ENCODE peak calls at places on chromosome 13, in seven cellular contexts. J is neuronal stem cell, D is IMR-90, O is trophoblast cell, C is mesendoderm, W is H9, L is H1. I is an unnamed sample.

GRCh38 chr13:56198350-56198749 is 942.4 kb upstream of the PRR20A start:
- DNase-seq in J (no peak), D (no peak), O (no peak), C (no peak), W (no peak), L (no peak), I (no peak)

GRCh38 chr13:37656247-37656940 is 57.8 kb upstream of the POSTN start:
- DNase-seq in J (no peak), D (peak), O (peak), C (peak), W (no peak), L (no peak), I (peak)

GRCh38 chr13:53151692-53152421 is 123.2 kb downstream of the OLFM4 start:
- DNase-seq in J (peak), D (peak), O (peak), C (peak), W (peak), L (peak), I (peak)

GRCh38 chr13:21478881-21479808 is 20.0 kb upstream of the ZDHHC20 start:
- DNase-seq in J (peak), D (peak), O (peak), C (peak), W (no peak), L (no peak), I (peak)

GRCh38 chr13:60788156-60788829 is 391.3 kb downstream of the TDRD3 start:
- DNase-seq in J (no peak), D (no peak), O (no peak), C (peak), W (no peak), L (no peak), I (peak)

GRCh38 chr13:42367836-42368235 is 95.9 kb downstream of the AKAP11 start:
- DNase-seq in J (no peak), D (no peak), O (no peak), C (no peak), W (no peak), L (no peak), I (peak)

GRCh38 chr13:35190241-35190640 is 248.2 kb downstream of the NBEA start:
- DNase-seq in J (no peak), D (no peak), O (no peak), C (no peak), W (no peak), L (no peak), I (no peak)

GRCh38 chr13:47555235-47555634 is 445.8 kb downstream of the SUCLA2 start:
- DNase-seq in J (no peak), D (peak), O (no peak), C (no peak), W (no peak), L (no peak), I (peak)

GRCh38 chr13:33615436-33615835 is 202.5 kb upstream of the RFC3 start:
- DNase-seq in J (no peak), D (no peak), O (no peak), C (no peak), W (no peak), L (no peak), I (no peak)

GRCh38 chr13:26806891-26807290 is 46.3 kb upstream of the GPR12 start:
- DNase-seq in J (no peak), D (no peak), O (no peak), C (no peak), W (no peak), L (no peak), I (no peak)

GRCh38 chr13:56338421-56338820 is 802.3 kb upstream of the PRR20A start:
- DNase-seq in J (no peak), D (no peak), O (no peak), C (peak), W (no peak), L (no peak), I (no peak)

GRCh38 chr13:97977376-97977705 is 23.9 kb downstream of the IPO5 start:
- DNase-seq in J (no peak), D (no peak), O (no peak), C (no peak), W (no peak), L (no peak), I (peak)

GRCh38 chr13:18952225-18953016 is 229.2 kb downstream of the TUBA3C start:
- DNase-seq in J (no peak), D (no peak), O (no peak), C (no peak), W (no peak), L (no peak), I (no peak)

GRCh38 chr13:99041788-99042187 is 63.9 kb upstream of the DOCK9 start:
- DNase-seq in J (no peak), D (no peak), O (no peak), C (no peak), W (no peak), L (no peak), I (no peak)

GRCh38 chr13:108929532-108929931 is 300.1 kb downstream of the MYO16 start:
- DNase-seq in J (no peak), D (no peak), O (no peak), C (no peak), W (no peak), L (no peak), I (no peak)

GRCh38 chr13:25687622-25688225 is 315.9 kb downstream of the ATP8A2 start:
- DNase-seq in J (no peak), D (no peak), O (no peak), C (no peak), W (no peak), L (no peak), I (no peak)

GRCh38 chr13:66137384-66137783 is 1092.8 kb downstream of the PCDH9 start:
- DNase-seq in J (no peak), D (no peak), O (no peak), C (no peak), W (no peak), L (no peak), I (no peak)

GRCh38 chr13:21420706-21421105 is 38.4 kb downstream of the ZDHHC20 start:
- DNase-seq in J (no peak), D (peak), O (no peak), C (no peak), W (no peak), L (no peak), I (peak)

GRCh38 chr13:79128158-79128557 is 277.9 kb downstream of the RBM26 start:
- DNase-seq in J (no peak), D (peak), O (no peak), C (no peak), W (no peak), L (no peak), I (peak)

GRCh38 chr13:40665754-40666057 is 735 bp downstream of the FOXO1 start:
- DNase-seq in J (no peak), D (no peak), O (no peak), C (peak), W (no peak), L (no peak), I (no peak)

GRCh38 chr13:78238911-78239310 is 320.3 kb upstream of the EDNRB start:
- DNase-seq in J (no peak), D (no peak), O (no peak), C (no peak), W (no peak), L (no peak), I (no peak)

GRCh38 chr13:108195146-108195545 is 20.2 kb downstream of the LIG4 start:
- DNase-seq in J (no peak), D (peak), O (no peak), C (no peak), W (no peak), L (no peak), I (peak)

GRCh38 chr13:68323106-68323505 is 1093.0 kb upstream of the PCDH9 start:
- DNase-seq in J (no peak), D (no peak), O (no peak), C (no peak), W (no peak), L (no peak), I (no peak)

GRCh38 chr13:98133949-98134348 is 8.9 kb upstream of the FARP1 start:
- DNase-seq in J (no peak), D (no peak), O (no peak), C (no peak), W (no peak), L (no peak), I (no peak)

GRCh38 chr13:99275093-99275469 is 16.9 kb upstream of the GPR18 start:
- DNase-seq in J (no peak), D (peak), O (no peak), C (no peak), W (no peak), L (no peak), I (peak)

GRCh38 chr13:80931766-80932165 is 590.8 kb upstream of the SPRY2 start:
- DNase-seq in J (no peak), D (no peak), O (no peak), C (no peak), W (no peak), L (no peak), I (peak)

GRCh38 chr13:39571502-39572092 is 31.4 kb downstream of the LHFPL6 start:
- DNase-seq in J (no peak), D (no peak), O (no peak), C (no peak), W (no peak), L (no peak), I (no peak)

GRCh38 chr13:25375727-25376358 is 4.1 kb downstream of the ATP8A2 start:
- DNase-seq in J (peak), D (peak), O (peak), C (peak), W (peak), L (peak), I (peak)

GRCh38 chr13:78060966-78061365 is 142.3 kb upstream of the EDNRB start:
- DNase-seq in J (no peak), D (no peak), O (peak), C (peak), W (peak), L (no peak), I (no peak)

GRCh38 chr13:45393941-45394570 is 24.1 kb downstream of the SLC25A30 start:
- DNase-seq in J (peak), D (peak), O (peak), C (peak), W (peak), L (peak), I (peak)

GRCh38 chr13:73268306-73268705 is 209.5 kb downstream of the KLF5 start:
- DNase-seq in J (no peak), D (peak), O (no peak), C (no peak), W (no peak), L (no peak), I (peak)

GRCh38 chr13:41791056-41791455 is 169.9 kb downstream of the VWA8 start:
- DNase-seq in J (no peak), D (peak), O (no peak), C (no peak), W (no peak), L (no peak), I (no peak)

GRCh38 chr13:32017449-32017848 is 14.1 kb upstream of the FRY start:
- DNase-seq in J (no peak), D (no peak), O (no peak), C (no peak), W (no peak), L (no peak), I (no peak)

GRCh38 chr13:55263045-55263444 is 1877.7 kb upstream of the PRR20A start:
- DNase-seq in J (no peak), D (no peak), O (no peak), C (no peak), W (no peak), L (no peak), I (no peak)

GRCh38 chr13:27663947-27664346 is 42.3 kb downstream of the POLR1D start:
- DNase-seq in J (no peak), D (no peak), O (peak), C (peak), W (peak), L (no peak), I (no peak)

GRCh38 chr13:65936249-65936648 is 1293.9 kb downstream of the PCDH9 start:
- DNase-seq in J (no peak), D (no peak), O (no peak), C (no peak), W (no peak), L (no peak), I (no peak)

DNA sequence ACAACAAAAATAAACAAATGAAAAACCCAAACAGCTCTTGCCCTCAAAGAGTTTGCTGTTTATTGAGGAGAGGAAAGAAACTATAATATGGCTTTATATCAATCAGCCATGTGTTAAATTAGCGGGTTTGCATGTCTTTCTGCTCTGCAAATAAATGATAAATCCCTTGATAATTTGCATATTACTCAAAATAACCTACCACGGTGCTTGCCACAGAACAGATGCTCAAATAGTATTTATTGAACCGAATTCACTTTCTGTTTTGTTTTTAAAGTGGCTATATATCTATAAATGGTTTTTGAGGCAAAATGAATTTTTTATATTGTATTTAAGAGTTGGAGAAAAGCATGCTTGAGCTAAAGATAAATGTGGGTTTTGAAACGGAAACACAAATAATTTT is 428.1 kb downstream of the ITGBL1 start:
- DNase-seq in J (no peak), D (no peak), O (no peak), C (no peak), W (no peak), L (no peak), I (no peak)
- H3K27ac ChIP-seq in J (no peak), D (no peak), O (no peak), C (no peak), W (no peak), L (no peak), I (no peak)

GRCh38 chr13:110405597-110406450 is 98.7 kb downstream of the COL4A2 start:
- DNase-seq in J (no peak), D (peak), O (peak), C (no peak), W (no peak), L (no peak), I (peak)
- H3K23ac ChIP-seq in J (no peak), D (peak), O (no peak), C (no peak), W (no peak), L (no peak), I (no peak)

GRCh38 chr13:113789167-113789566 is 30.1 kb downstream of the TMEM255B start:
- DNase-seq in J (no peak), D (no peak), O (no peak), C (no peak), W (no peak), L (no peak), I (no peak)

GRCh38 chr13:113786262-113786841 is 27.3 kb downstream of the TMEM255B start:
- DNase-seq in J (no peak), D (peak), O (no peak), C (no peak), W (no peak), L (no peak), I (peak)

GRCh38 chr13:113791226-113791625 is 32.2 kb downstream of the TMEM255B start:
- DNase-seq in J (no peak), D (no peak), O (no peak), C (no peak), W (no peak), L (no peak), I (no peak)

GRCh38 chr13:113787694-113788093 is 28.7 kb downstream of the TMEM255B start:
- DNase-seq in J (no peak), D (no peak), O (no peak), C (no peak), W (no peak), L (no peak), I (no peak)

DNA sequence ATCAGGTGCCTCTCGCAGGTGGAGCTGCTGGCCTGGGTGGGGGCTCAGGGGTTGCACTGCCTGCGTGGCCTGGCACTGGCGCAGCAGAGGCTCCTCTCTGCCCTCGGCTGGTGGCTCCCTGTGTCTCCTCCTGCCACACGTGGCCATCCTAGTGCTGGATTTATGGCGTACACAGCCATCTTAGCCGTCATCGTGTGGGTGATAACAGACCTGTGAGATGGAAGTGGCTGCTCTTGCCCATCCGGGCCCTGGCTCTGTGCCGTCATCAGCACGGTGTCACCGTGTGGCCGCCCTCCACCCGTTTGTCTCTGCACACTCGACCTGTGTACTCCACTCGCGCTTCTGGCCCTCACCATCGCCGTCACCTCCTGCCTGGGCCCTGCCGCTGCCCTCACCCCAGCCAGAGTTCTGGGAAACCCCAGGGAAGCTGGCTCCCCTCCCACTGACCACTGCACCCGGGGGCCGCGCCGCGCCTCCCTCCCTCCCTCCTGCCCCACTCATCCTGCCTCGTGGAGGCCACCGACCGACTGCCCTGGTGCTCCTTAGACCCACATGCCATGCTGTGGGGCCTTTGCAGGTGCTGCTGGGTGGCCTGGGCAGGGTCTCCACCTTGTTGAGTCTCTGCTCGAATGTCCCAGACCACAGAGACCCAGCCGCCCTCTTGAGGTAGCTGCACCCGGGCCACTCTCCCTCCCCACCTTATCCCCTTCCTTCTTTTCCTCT is 29.5 kb downstream of the TMEM255B start:
- DNase-seq in J (no peak), D (no peak), O (no peak), C (no peak), W (no peak), L (no peak), I (no peak)
- H2BK120ac ChIP-seq in J (no peak), D (no peak), O (no peak), C (no peak), W (no peak), L (no peak), I (no peak)

DNA sequence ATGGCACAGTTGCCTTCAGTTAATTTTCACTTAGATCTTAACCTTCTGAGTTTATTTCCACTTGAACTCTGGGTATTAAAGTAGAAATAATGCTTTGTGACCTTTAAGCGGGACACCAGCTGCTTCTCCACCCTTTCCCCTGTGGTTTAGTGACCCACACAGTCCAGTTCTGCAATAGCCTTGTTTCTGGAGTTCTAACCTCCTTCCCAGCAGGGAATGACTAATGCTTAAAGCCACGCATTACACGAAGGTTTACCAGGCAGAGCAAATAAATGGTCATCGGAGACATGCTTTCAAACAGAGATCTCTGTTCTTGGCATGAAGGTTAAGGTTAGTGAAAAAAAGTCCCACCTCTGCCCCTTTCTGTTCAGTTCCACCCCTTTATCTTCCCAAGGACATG is 25.3 kb upstream of the MEDAG start:
- DNase-seq in J (no peak), D (peak), O (no peak), C (no peak), W (no peak), L (no peak), I (peak)
- H3K27ac ChIP-seq in J (no peak), D (peak), O (no peak), C (no peak), W (no peak), L (no peak), I (peak)

GRCh38 chr13:43760257-43760656 is 26.5 kb downstream of the ENOX1 start:
- DNase-seq in J (no peak), D (no peak), O (no peak), C (no peak), W (no peak), L (no peak), I (no peak)
- H3K23ac ChIP-seq in J (no peak), D (no peak), O (peak), C (no peak), W (no peak), L (no peak), I (no peak)

DNA sequence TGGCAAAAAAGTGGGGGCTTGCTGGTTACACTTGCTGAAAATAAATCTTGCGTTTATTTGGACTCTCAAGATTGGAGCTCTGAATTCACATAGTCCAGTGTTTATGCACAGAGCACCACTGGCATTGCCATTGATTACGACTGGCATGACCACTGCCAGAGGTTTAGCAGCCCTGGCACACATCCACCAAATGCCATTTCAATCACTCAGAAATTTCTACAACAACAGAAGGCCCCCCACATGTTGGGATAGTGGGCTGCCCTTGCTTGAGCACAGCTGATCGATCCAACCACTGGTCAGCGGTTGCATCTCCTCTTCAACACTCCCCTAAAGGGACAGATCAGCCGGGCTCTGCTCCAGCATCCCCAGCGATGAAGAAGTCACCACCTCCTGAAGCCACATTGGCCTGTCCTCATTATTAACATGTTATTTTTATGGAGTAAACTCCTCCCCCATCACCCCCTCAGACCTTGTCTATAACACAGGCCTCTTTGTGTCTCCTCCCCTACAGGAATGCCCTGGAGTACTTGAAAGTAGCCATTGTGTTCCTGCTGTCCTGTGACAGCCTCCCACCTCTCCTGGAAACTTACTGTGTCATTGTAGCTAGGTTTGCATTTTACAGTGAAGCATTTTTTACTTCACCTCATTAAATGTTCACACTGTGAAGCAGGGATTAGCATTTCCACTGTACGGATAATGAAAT is 51.3 kb downstream of the CDADC1 start:
- DNase-seq in J (no peak), D (no peak), O (no peak), C (peak), W (no peak), L (peak), I (no peak)
- H2BK120ac ChIP-seq in J (no peak), D (no peak), O (no peak), C (no peak), W (no peak), L (no peak), I (no peak)

GRCh38 chr13:59392328-59392727 is 771.4 kb downstream of the DIAPH3 start:
- DNase-seq in J (no peak), D (no peak), O (no peak), C (no peak), W (no peak), L (no peak), I (no peak)

GRCh38 chr13:59394526-59394925 is 769.2 kb downstream of the DIAPH3 start:
- DNase-seq in J (no peak), D (no peak), O (no peak), C (no peak), W (no peak), L (no peak), I (no peak)

DNA sequence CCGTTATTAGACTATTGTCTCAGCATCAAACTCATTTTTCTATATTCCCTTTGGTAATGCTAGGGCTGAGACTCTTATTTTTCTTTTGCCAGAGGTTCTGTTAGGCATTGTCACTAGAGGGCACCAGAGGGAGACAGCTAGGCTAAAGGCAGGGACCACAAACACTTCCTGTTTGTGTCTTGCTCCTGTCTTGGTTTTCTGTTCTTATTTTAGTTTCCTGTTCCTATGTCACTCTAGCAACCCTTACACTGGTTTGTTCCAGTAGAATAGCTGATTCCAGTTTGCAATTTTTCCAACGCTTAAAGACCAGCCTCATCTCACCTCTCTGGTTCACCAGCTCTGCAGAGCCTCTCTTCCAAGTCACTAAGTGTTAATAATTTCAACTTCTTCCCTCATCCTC is 772.0 kb downstream of the DIAPH3 start:
- DNase-seq in J (peak), D (peak), O (peak), C (peak), W (peak), L (peak), I (peak)
- H3K27ac ChIP-seq in J (no peak), D (no peak), O (no peak), C (no peak), W (no peak), L (no peak), I (no peak)

I was measured in mesenchymal stem cell.